ENCODE peak calls at places on chromosome 18, in seven cellular contexts. I is ascending aorta, Q is Calu3, T is endodermal cell, U is kidney epithelial cell, G is Peyer's patch, R is dorsolateral prefrontal cortex. A is an unnamed sample.

GRCh38 chr18:48921305-48922202 is 29.2 kb downstream of the SMAD7 start:
- DNase-seq in T (peak), Q (no peak), I (no peak), U (no peak), G (peak), R (no peak), A (no peak)

GRCh38 chr18:28777756-28778155 is 600.8 kb upstream of the CDH2 start:
- DNase-seq in T (no peak), U (no peak), I (no peak), G (no peak), Q (no peak), R (no peak), A (no peak)

GRCh38 chr18:44719519-44720060 is 38.9 kb downstream of the SETBP1 start:
- DNase-seq in I (no peak), U (no peak), G (no peak), Q (no peak), R (no peak), T (no peak), A (no peak)

GRCh38 chr18:71105994-71106546 is 817.2 kb downstream of the SOCS6 start:
- DNase-seq in U (no peak), T (no peak), R (no peak), I (no peak), G (no peak), Q (no peak), A (no peak)

GRCh38 chr18:2654828-2655152 is 736 bp upstream of the SMCHD1 start:
- DNase-seq in R (no peak), I (no peak), Q (no peak), G (no peak), U (no peak), T (no peak), A (no peak)

GRCh38 chr18:46134920-46135675 is 30.9 kb downstream of the HAUS1 start:
- DNase-seq in U (no peak), I (no peak), R (no peak), G (no peak), T (no peak), Q (no peak), A (no peak)

GRCh38 chr18:11387880-11388279 is 221.5 kb upstream of the SLC35G4 start:
- DNase-seq in Q (peak), G (peak), I (no peak), U (no peak), T (peak), R (no peak), A (no peak)

GRCh38 chr18:50594931-50595330 is 35.0 kb downstream of the MAPK4 start:
- DNase-seq in G (no peak), T (no peak), Q (no peak), R (no peak), I (no peak), U (no peak), A (no peak)

GRCh38 chr18:11178951-11179549 is 29.7 kb upstream of the PIEZO2 start:
- DNase-seq in Q (no peak), U (no peak), T (no peak), I (peak), G (no peak), R (no peak), A (no peak)

GRCh38 chr18:39909706-39910105 is 2045.3 kb upstream of the PIK3C3 start:
- DNase-seq in G (no peak), T (no peak), U (no peak), R (no peak), Q (no peak), I (no peak), A (no peak)

GRCh38 chr18:56672391-56672790 is 21.2 kb downstream of the WDR7 start:
- DNase-seq in T (no peak), I (no peak), G (no peak), Q (no peak), U (no peak), R (no peak), A (no peak)

GRCh38 chr18:39647627-39648502 is 2082.3 kb upstream of the CELF4 start:
- DNase-seq in I (no peak), U (peak), G (no peak), T (no peak), Q (peak), R (no peak), A (no peak)

GRCh38 chr18:55589625-55590291 is 1.8 kb upstream of the TCF4 start:
- DNase-seq in R (peak), T (peak), Q (no peak), U (peak), G (peak), I (peak), A (peak)

GRCh38 chr18:30675493-30675892 is 367.0 kb downstream of the DSC3 start:
- DNase-seq in R (no peak), U (no peak), G (no peak), T (no peak), Q (no peak), I (no peak), A (no peak)

GRCh38 chr18:7370812-7371211 is 139.9 kb downstream of the LRRC30 start:
- DNase-seq in I (no peak), U (no peak), Q (no peak), R (no peak), T (peak), G (no peak), A (no peak)

GRCh38 chr18:58863539-58864145 is 1.0 kb upstream of the ZNF532 start:
- DNase-seq in R (peak), Q (peak), U (no peak), I (no peak), T (peak), G (peak), A (peak)

GRCh38 chr18:48843596-48843995 is 107.2 kb downstream of the SMAD7 start:
- DNase-seq in U (no peak), I (no peak), R (no peak), Q (no peak), G (no peak), T (no peak), A (no peak)

GRCh38 chr18:27967938-27968803 is 208.8 kb downstream of the CDH2 start:
- DNase-seq in G (no peak), I (no peak), R (no peak), Q (no peak), U (no peak), T (no peak), A (no peak)

GRCh38 chr18:14978962-14979535 is 231.1 kb downstream of the ANKRD30B start:
- DNase-seq in G (no peak), T (peak), I (no peak), R (no peak), U (no peak), Q (peak), A (no peak)

GRCh38 chr18:75297731-75298130 is 87.1 kb downstream of the TSHZ1 start:
- DNase-seq in Q (no peak), T (no peak), G (no peak), U (no peak), R (no peak), I (no peak), A (no peak)

GRCh38 chr18:24055878-24056277 is 41.3 kb downstream of the TTC39C start:
- DNase-seq in U (no peak), R (no peak), Q (no peak), T (no peak), G (no peak), I (no peak), A (no peak)

GRCh38 chr18:47985837-47986236 is 55.4 kb upstream of the SMAD2 start:
- DNase-seq in U (no peak), Q (no peak), T (no peak), R (no peak), I (no peak), G (no peak), A (no peak)

GRCh38 chr18:78809845-78810244 is 169.8 kb upstream of the SALL3 start:
- DNase-seq in Q (no peak), T (no peak), R (no peak), U (no peak), G (no peak), I (no peak), A (no peak)

GRCh38 chr18:23828426-23828825 is 139.2 kb downstream of the LAMA3 start:
- DNase-seq in R (no peak), Q (peak), I (no peak), G (peak), T (no peak), U (peak), A (no peak)

GRCh38 chr18:64405161-64405560 is 256.3 kb upstream of the LINC00305 start:
- DNase-seq in Q (no peak), T (no peak), G (no peak), U (no peak), R (no peak), I (no peak), A (no peak)

GRCh38 chr18:54558609-54559585 is 32.1 kb upstream of the DYNAP start:
- DNase-seq in U (no peak), I (no peak), G (no peak), R (no peak), T (no peak), Q (peak), A (no peak)
- TF ChIP-seq CTCF in U (peak), I (no peak), G (peak), R (peak), T (peak), Q (peak), A (peak)

GRCh38 chr18:468841-469796 is 31.4 kb downstream of the COLEC12 start:
- DNase-seq in U (no peak), Q (no peak), T (no peak), R (no peak), G (no peak), I (no peak), A (no peak)
- TF ChIP-seq CTCF in U (no peak), Q (no peak), T (no peak), R (no peak), G (no peak), I (no peak), A (no peak)

GRCh38 chr18:62957885-62958472 is 242.6 kb downstream of the PHLPP1 start:
- DNase-seq in G (peak), Q (peak), T (peak), I (no peak), U (no peak), R (no peak), A (no peak)
- TF ChIP-seq CTCF in G (peak), Q (peak), T (peak), I (peak), U (peak), R (peak), A (peak)

DNA sequence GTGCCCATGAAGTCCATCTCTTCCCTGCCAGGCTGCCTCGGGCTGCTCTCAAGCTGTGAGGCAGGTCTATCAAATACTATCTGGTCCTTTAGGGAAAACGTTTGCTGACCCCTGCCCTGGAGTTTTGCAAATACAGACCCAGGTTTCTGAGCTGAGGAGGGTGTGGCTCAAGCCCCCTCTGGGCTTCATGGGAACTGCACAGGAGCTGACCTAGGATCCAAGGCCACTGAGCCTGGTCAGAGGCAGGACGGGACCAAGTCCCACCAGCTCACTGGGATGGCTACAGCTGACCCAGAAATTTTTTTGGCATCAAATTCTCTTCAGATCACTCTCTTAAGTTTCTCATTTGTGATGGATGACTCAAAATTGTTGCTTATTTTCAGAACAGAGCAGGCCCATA is 14.1 kb downstream of the ZNF516 start:
- DNase-seq in I (no peak), G (no peak), T (peak), Q (no peak), U (no peak), R (no peak), A (no peak)
- TF ChIP-seq CTCF in I (no peak), G (no peak), T (peak), Q (peak), U (peak), R (no peak), A (peak)

DNA sequence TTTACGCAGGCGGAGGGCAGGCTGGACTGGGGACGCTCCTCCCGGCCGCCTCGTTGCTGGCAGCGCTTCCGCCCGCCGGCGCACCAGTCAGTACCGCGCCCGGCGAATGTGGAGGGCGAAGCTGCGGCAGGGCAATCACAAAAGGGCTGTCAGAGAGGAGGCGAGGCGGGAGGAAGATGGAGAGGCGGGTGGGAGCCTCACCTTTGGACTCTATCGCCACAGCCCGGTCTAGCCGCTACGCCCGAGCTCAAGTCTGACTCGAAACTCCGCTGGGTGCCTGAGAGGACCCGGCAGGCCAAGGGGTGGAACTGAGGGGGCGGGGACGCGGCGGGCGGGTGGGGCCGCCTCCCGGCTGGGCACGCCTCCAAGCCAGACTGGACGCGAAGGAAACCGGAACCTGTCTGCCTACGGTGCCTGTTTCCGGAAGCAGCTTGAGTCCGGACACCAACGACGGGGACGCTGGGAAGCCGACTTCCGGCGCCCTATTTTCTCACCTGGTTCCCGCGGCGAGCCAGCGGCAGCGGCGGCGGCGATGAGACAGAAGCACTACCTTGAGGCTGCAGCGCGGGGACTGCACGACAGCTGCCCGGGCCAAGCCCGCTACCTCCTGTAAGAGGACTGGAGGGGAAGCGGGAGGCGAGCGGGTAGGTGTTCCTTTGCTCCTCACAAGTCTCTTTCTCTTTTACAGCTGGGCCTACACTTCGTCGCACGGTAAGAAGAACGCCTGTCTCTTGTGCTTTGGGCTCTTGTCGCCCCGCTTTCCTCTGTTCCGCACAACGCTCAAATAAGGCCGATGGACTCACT is at the start of gene RMP24:
- DNase-seq in Q (peak), G (peak), R (peak), U (peak), I (peak), T (peak), A (peak)
- TF ChIP-seq CTCF in Q (no peak), G (no peak), R (peak), U (no peak), I (no peak), T (no peak), A (no peak)

GRCh38 chr18:67864677-67865340 is 348.3 kb upstream of the DSEL start:
- DNase-seq in U (no peak), T (no peak), I (no peak), R (no peak), G (no peak), Q (no peak), A (no peak)
- TF ChIP-seq CTCF in U (no peak), T (no peak), I (no peak), R (no peak), G (no peak), Q (no peak), A (no peak)

DNA sequence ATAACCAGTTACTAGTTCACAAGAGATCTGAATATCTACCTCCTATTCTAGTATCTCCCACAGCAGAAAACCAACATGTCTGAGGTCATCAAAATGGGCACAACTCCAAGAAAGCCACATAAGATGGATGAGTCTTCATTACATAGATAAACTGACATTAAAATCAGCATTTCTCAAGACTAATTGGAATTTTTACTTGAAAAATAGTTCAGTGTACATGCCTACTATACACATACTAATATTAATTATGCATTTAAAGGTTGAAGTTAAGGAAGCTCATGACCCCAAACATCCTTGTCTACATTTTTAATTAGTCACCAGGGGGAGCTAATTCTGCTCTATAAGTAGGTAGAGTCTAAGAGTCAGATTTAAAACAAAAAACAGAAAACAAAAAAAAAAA is 41.9 kb downstream of the ZNF521 start:
- DNase-seq in Q (no peak), T (no peak), G (no peak), R (no peak), U (peak), I (no peak), A (no peak)
- TF ChIP-seq CTCF in Q (no peak), T (peak), G (no peak), R (no peak), U (no peak), I (no peak), A (no peak)

A was measured in mesothelial cell of epicardium.